ENCODE peak calls at places on chromosomes 6 and 20, in nine cellular contexts. Z, R, O, V, B, S, C, L and D are unnamed samples.

GRCh38 chr6:72580281-72580940 is 41.5 kb upstream of the KCNQ5 start:
- DNase-seq in B (peak), V (peak), R (peak), Z (peak), C (no peak), O (no peak), L (peak), S (peak), D (no peak)

GRCh38 chr20:49627329-49627761 is 59.4 kb upstream of the PTGIS start:
- DNase-seq in B (no peak), S (no peak), Z (peak), R (no peak), V (no peak), O (no peak), C (no peak), L (no peak), D (no peak)

GRCh38 chr6:147958683-147959082 is 384.0 kb upstream of the SASH1 start:
- DNase-seq in C (no peak), B (no peak), R (no peak), O (no peak), V (no peak), S (no peak), Z (no peak), L (no peak), D (no peak)

GRCh38 chr20:44089987-44090674 is 96.9 kb downstream of the JPH2 start:
- DNase-seq in O (no peak), L (peak), R (peak), C (no peak), Z (peak), S (no peak), V (peak), B (peak), D (no peak)

GRCh38 chr6:167056370-167056769 is 57.2 kb downstream of the CEP43 start:
- DNase-seq in O (no peak), L (peak), V (no peak), B (peak), S (peak), R (peak), C (no peak), Z (no peak), D (no peak)

GRCh38 chr20:47355489-47356219 is 845 bp downstream of the ZMYND8 start:
- DNase-seq in C (no peak), Z (no peak), L (peak), S (no peak), V (no peak), B (no peak), O (no peak), R (peak), D (no peak)

GRCh38 chr6:57130784-57131183 is 40.8 kb downstream of the ZNF451 start:
- DNase-seq in Z (no peak), L (no peak), C (no peak), V (no peak), R (no peak), O (no peak), S (no peak), B (peak), D (no peak)

GRCh38 chr6:159594750-159595117 is 98.3 kb downstream of the SOD2 start:
- DNase-seq in B (peak), O (no peak), C (no peak), S (no peak), Z (peak), R (peak), V (peak), L (peak), D (no peak)

GRCh38 chr6:11514672-11515071 is 22.9 kb upstream of the TMEM170B start:
- DNase-seq in O (no peak), L (no peak), C (no peak), Z (no peak), S (peak), R (no peak), B (no peak), V (no peak), D (no peak)

GRCh38 chr6:133958782-133959181 is 5.8 kb downstream of the TBPL1 start:
- DNase-seq in R (no peak), O (no peak), Z (no peak), V (no peak), S (no peak), L (no peak), B (no peak), C (no peak), D (no peak)

GRCh38 chr6:104483225-104483834 is 376.4 kb downstream of the HACE1 start:
- DNase-seq in R (peak), O (no peak), V (peak), C (no peak), L (peak), S (no peak), Z (peak), B (peak), D (no peak)

GRCh38 chr6:70371454-70372105 is 41.7 kb upstream of the FAM135A start:
- DNase-seq in S (peak), C (no peak), B (peak), O (no peak), R (peak), Z (peak), V (peak), L (peak), D (no peak)

GRCh38 chr20:4064118-4064962 is 49.0 kb upstream of the RNF24 start:
- DNase-seq in L (peak), O (no peak), V (peak), S (no peak), C (peak), R (peak), Z (peak), B (peak), D (peak)

GRCh38 chr6:77740380-77740779 is 87.5 kb downstream of the MEI4 start:
- DNase-seq in S (peak), R (peak), V (peak), B (peak), C (no peak), Z (peak), L (peak), O (no peak), D (no peak)

DNA sequence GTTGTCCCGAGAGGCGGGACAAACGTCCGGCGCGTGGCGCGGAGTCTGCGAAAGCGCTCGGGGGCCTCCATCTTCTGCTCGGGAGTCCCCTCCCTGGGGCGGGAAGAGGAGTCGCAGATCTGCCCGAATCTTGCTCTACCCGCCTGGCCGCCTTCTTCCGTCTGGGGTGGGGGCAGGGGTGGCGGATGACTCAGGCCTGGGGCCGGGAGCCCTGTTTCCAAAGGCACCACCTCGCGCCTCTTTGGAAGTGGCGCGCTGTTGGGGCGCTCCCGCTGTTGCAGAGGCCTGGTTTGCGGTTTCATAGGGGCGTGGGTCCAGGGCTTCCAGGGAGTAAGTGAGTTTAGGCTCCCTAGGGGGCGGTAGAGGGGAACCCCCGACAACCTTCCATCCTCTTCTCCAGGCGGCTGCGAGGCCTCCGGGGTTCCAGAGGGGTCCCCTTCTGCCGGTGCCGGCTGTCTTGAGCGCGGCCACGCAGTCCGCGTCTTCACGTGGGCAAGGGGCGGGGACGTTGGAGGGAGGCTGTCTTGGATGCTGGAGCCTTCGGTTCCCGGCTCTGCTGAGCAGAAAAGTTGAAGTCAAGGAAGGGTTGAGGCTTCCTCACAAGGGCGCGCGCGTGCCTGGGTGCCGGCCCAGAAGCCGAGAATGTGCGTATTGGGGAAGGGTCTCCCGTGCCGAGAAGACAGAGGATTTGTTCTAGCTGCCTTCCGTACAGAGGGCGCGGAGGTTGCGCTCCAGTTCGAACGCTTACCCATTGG is 2.6 kb upstream of the TFAP2C start:
- DNase-seq in O (no peak), Z (peak), R (no peak), B (peak), S (peak), C (no peak), L (no peak), V (peak), D (peak)
- TF ChIP-seq CTCF in O (no peak), Z (peak), R (no peak), B (peak), S (no peak), C (peak), L (peak), V (peak), D (peak)

DNA sequence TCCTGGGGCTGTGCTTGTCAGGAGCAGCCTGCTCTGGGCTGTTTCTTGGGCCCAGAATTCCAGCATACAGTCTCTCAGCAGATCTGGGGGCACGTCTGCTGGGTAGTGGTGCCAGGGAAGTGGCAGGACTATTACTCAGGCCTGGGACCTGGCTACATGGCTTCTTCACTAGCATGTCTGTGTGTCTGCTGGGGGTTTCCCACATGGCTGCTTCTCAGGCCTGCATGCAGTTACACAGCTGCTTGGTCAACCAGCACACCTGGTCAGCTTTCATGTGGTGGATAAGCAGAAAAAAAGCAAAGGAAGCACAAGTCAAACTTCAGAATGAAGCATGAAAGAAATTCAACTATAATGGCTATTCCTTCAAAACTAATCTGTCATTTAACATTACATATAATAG is 316.2 kb upstream of the NOX3 start:
- DNase-seq in B (no peak), L (no peak), V (no peak), C (no peak), R (no peak), S (no peak), O (no peak), Z (no peak), D (no peak)
- TF ChIP-seq CTCF in B (no peak), L (no peak), V (no peak), C (no peak), R (no peak), S (no peak), O (no peak), Z (no peak), D (no peak)

GRCh38 chr6:117280922-117281321 is 15.6 kb downstream of the VGLL2 start:
- DNase-seq in C (no peak), Z (no peak), R (no peak), O (no peak), V (no peak), B (no peak), S (no peak), L (no peak), D (no peak)
- TF ChIP-seq CTCF in C (peak), Z (peak), R (peak), O (no peak), V (peak), B (no peak), S (no peak), L (peak), D (no peak)

DNA sequence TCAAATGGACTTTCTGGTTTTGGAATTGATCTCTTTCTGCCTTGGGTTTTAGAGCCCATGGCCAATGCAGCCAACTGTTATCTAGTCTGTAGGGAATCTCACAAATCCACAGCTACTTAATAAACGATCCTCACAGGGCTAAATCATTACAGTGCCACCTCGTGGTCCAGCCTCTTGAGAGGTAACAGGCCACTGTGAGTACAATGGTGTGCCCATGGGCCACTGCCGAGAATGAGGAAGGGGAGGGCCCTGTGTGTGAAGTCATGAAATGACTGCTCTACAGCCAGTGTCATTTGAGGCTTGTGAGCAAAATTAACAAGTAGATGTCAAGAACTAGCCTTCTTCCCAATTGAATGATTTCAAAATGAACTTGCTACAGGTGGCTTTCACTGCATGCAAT is 54.3 kb upstream of the GMPR start:
- DNase-seq in L (peak), C (no peak), O (no peak), S (peak), Z (peak), B (peak), R (peak), V (peak), D (no peak)
- TF ChIP-seq CTCF in L (peak), C (peak), O (no peak), S (no peak), Z (no peak), B (peak), R (peak), V (no peak), D (no peak)

DNA sequence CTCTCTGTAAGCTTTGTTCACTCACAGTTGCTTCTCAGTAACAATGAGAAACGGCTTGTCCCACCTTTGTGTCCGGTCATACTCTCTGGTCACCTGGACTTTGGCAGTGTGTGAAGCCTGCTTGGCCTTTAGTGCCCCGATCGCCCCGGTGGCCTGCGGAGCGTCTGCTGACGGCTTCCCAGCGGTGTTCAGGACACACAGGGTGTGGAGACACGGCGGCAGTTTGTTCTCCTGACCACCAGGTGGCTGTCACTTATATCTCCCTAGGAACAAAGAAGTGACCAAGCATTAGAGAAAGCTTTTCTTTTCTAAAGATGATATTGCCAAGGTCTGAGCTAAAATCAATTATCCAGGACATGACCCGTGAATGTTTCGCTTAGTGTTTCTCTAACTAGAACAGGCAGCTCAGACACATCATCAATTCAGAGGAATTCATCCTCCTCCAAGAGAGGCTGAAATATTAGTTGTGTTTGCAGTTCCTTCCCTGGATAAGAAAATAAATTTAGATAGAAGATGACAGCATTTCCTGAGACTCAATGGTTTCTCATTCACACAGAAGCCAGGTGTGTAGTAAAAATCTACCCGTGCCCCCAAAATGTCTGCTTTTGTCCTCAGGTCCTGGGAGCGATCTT is 167.4 kb upstream of the THBS2 start:
- DNase-seq in R (peak), L (no peak), S (no peak), O (no peak), Z (no peak), V (no peak), C (no peak), B (no peak), D (no peak)
- TF ChIP-seq CTCF in R (peak), L (no peak), S (no peak), O (no peak), Z (no peak), V (no peak), C (peak), B (peak), D (peak)